ENCODE peak calls at places on chromosome 3, in four cellular contexts. S is hippocampal formation, R is NCI-H2081, I is A172. O is an unnamed sample.

GRCh38 chr3:157533298-157533870 is 30.2 kb upstream of the VEPH1 start:
- DNase-seq in S (no peak), R (no peak), I (peak), O (no peak)

GRCh38 chr3:113205481-113205880 is 5.9 kb upstream of the BOC start:
- DNase-seq in S (no peak), R (peak), I (no peak), O (peak)

GRCh38 chr3:182523836-182524235 is 269.5 kb upstream of the ATP11B start:
- DNase-seq in S (no peak), R (no peak), I (no peak), O (peak)

GRCh38 chr3:173221010-173221409 is 80.0 kb upstream of the SPATA16 start:
- DNase-seq in S (no peak), R (no peak), I (peak), O (no peak)

GRCh38 chr3:151445283-151446001 is 15.4 kb downstream of the IGSF10 start:
- DNase-seq in S (no peak), R (no peak), I (peak), O (no peak)

GRCh38 chr3:114855839-114856238 is 291.2 kb downstream of the ZBTB20 start:
- DNase-seq in S (no peak), R (no peak), I (no peak), O (no peak)

GRCh38 chr3:24351779-24352469 is 142.7 kb downstream of the THRB start:
- DNase-seq in S (no peak), R (no peak), I (no peak), O (no peak)

GRCh38 chr3:13770390-13771169 is 109.3 kb downstream of the WNT7A start:
- DNase-seq in S (no peak), R (no peak), I (no peak), O (peak)

GRCh38 chr3:140720242-140720641 is 42.4 kb downstream of the TRIM42 start:
- DNase-seq in S (no peak), R (no peak), I (no peak), O (no peak)

GRCh38 chr3:12954891-12955650 is 113.7 kb upstream of the RPL32 start:
- DNase-seq in S (no peak), R (peak), I (peak), O (no peak)

GRCh38 chr3:43960448-43960840 is 269.7 kb downstream of the ABHD5 start:
- DNase-seq in S (no peak), R (no peak), I (no peak), O (no peak)

GRCh38 chr3:176579741-176580185 is 617.5 kb downstream of the TBL1XR1 start:
- DNase-seq in S (no peak), R (no peak), I (no peak), O (peak)

GRCh38 chr3:123336001-123336400 is 112.9 kb downstream of the ADCY5 start:
- DNase-seq in S (no peak), R (no peak), I (no peak), O (no peak)

GRCh38 chr3:127250032-127250431 is 37.8 kb downstream of the PRR20G start:
- DNase-seq in S (no peak), R (no peak), I (no peak), O (no peak)

GRCh38 chr3:106245400-106245799 is 376.6 kb upstream of the CBLB start:
- DNase-seq in S (no peak), R (no peak), I (no peak), O (no peak)